ENCODE peak calls at places on chromosomes 5 and 9, in four cellular contexts. G is dorsolateral prefrontal cortex, W is left ventricle myocardium inferior, D is bronchial epithelial cell. A is an unnamed sample.

GRCh38 chr9:134358968-134359319 is 32.7 kb downstream of the RXRA start:
- DNase-seq in G (no peak), W (no peak), D (no peak), A (no peak)

GRCh38 chr9:69822091-69822750 is 1.6 kb downstream of the CFAP95 start:
- DNase-seq in G (no peak), W (no peak), D (peak), A (peak)

GRCh38 chr5:100852988-100853449 is 50.1 kb downstream of the ST8SIA4 start:
- DNase-seq in G (no peak), W (no peak), D (no peak), A (no peak)

GRCh38 chr5:97534166-97534565 is 351.1 kb upstream of the RIOK2 start:
- DNase-seq in G (no peak), W (no peak), D (peak), A (peak)

GRCh38 chr5:32147959-32148358 is 26.2 kb downstream of the GOLPH3 start:
- DNase-seq in G (no peak), W (no peak), D (no peak), A (no peak)

GRCh38 chr9:16653491-16654407 is 216.7 kb downstream of the BNC2 start:
- DNase-seq in G (no peak), W (no peak), D (no peak), A (no peak)

GRCh38 chr5:164722702-164723101 is 1217.3 kb downstream of the MAT2B start:
- DNase-seq in G (no peak), W (no peak), D (no peak), A (no peak)

GRCh38 chr9:14140121-14140520 is 173.8 kb downstream of the NFIB start:
- DNase-seq in G (no peak), W (no peak), D (no peak), A (no peak)

GRCh38 chr9:19156026-19156474 is 28.8 kb upstream of the PLIN2 start:
- DNase-seq in G (no peak), W (no peak), D (no peak), A (no peak)

GRCh38 chr5:116361171-116361967 is 213.3 kb downstream of the SEMA6A start:
- DNase-seq in G (peak), W (peak), D (peak), A (peak)

GRCh38 chr9:110364451-110364850 is 26.8 kb upstream of the TXNDC8 start:
- DNase-seq in G (no peak), W (no peak), D (peak), A (no peak)
- H3K4me3 ChIP-seq in G (no peak), W (no peak), D (no peak), A (no peak)

GRCh38 chr9:100602302-100602930 is 24.5 kb downstream of the CAVIN4 start:
- DNase-seq in G (no peak), W (no peak), D (peak), A (peak)
- TF ChIP-seq CTCF in G (peak), W (peak), D (peak), A (peak)

GRCh38 chr9:136355616-136356557 is 7.7 kb downstream of the DNLZ start:
- DNase-seq in G (no peak), W (no peak), D (no peak), A (no peak)
- H3K4me3 ChIP-seq in G (no peak), W (peak), D (no peak), A (no peak)

DNA sequence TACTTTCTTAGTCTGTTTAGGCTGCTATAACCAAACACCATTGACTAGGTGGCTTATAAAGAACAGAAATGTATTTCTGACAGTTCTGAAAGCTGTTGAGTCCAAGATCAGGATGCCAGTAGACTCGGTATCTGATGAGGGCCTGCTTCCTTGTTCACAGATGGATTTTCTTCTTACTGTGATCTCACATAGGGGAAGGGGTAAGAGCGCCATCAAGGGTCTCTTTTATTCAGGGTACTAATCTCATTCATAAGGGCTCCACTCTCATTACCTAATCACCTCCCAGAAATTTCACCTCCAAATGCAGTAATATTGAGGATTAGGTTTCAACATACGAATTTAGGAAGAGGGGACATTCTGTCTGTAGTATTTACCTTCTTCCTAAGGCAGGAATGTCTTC is 384.0 kb upstream of the DMAC1 start:
- DNase-seq in G (no peak), W (no peak), D (no peak), A (no peak)
- TF ChIP-seq CTCF in G (no peak), W (no peak), D (no peak), A (no peak)

GRCh38 chr5:107389130-107389553 is 281.6 kb downstream of the EFNA5 start:
- DNase-seq in G (no peak), W (no peak), D (peak), A (peak)
- H3K4me3 ChIP-seq in G (no peak), W (no peak), D (no peak), A (no peak)

GRCh38 chr5:131109540-131110255 is 55.4 kb downstream of the HINT1 start:
- DNase-seq in G (no peak), W (no peak), D (peak), A (peak)
- TF ChIP-seq CTCF in G (peak), W (peak), D (peak), A (peak)

DNA sequence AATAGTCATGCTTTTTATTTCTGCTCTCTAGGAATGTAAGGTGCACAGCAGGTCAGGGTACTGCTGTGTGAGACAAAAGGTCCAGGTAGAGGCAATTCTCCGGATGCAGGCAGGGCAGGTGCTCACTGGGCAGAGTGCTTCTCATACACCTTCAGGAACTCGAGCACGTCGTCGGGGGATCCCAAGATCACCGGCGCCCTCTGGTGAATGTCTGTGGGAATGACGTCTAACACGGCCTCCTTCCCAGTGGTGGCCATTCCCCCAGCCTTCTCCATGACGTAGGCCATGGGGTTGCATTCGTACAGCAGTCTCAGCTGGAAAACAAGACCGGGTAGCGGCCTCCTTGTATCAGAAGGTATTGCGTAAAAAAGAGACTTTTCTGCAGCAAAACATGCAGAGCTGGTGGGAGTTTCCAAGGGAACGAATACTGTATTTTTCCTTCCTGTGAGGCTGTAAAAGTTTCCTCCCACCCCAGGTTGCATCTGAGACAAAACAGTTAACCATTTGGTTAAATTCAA is 9.7 kb upstream of the FBP2 start:
- DNase-seq in G (peak), W (peak), D (peak), A (peak)
- H3K4me3 ChIP-seq in G (peak), W (no peak), D (no peak), A (no peak)

DNA sequence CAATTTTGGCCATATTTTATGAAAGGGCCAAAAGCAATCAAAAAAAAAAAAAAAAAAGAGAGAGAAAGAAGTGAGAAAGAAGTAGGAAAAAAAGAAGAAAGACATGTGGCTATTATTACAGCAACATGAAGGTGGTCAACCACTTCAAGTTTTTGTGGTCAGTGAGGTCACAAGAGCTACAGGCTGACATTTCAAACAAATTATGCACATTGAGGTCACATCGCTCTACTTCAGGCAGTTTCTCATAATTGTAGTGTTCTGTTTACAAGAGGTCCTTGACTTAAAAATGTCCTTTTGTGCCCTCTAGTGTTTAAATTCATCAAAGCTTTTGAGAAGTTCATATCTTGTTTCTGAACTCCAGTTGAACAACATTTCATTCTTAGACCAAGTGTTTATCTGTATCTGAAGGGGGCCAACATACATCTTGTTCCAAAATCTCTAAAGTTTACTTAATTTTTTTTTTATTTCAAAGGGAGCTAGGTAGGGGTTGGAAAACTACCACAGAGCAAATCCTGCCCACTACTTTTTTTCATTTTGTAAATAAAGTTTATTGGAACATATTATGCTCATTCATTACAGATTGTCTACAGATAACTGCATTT is 513.1 kb downstream of the PDE4D start:
- DNase-seq in G (no peak), W (no peak), D (peak), A (peak)
- TF ChIP-seq CTCF in G (peak), W (peak), D (peak), A (peak)

DNA sequence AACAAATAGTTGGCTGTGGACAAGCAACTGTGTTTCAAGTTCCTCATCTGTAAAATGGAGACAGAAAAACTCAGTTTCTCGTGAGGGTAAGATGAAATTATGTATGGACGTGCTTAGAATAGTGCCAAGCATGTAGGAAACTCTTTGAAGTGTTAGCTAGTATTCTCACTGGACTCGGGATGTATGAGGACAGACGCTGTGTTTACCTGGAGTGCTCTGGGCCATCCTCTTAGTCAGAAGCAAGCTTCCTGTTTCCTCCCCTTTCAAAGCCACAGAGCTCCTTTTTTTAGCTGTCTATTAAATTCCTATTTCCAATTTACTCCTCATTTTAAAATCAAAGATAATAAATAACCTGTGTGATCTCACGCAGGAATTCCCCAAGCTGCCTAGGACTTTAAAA is 23.8 kb upstream of the IQGAP2 start:
- DNase-seq in G (no peak), W (no peak), D (peak), A (no peak)
- H3K4me3 ChIP-seq in G (no peak), W (no peak), D (no peak), A (no peak)